ENCODE peak calls at places on chromosomes 13 and 19, in four cellular contexts. L is central memory CD4-positive, alpha-beta T cell; B is kidney epithelial cell; H is psoas muscle. W is an unnamed sample.

GRCh38 chr13:61695147-61695546 is 279.5 kb upstream of the PCDH20 start:
- DNase-seq in L (no peak), B (peak; percentile 55), H (no peak), W (no peak)

GRCh38 chr19:46142294-46142693 is 5.7 kb upstream of the IGFL2 start:
- DNase-seq in L (no peak), B (no peak), H (no peak), W (no peak)

GRCh38 chr19:956747-957451 is 27.2 kb upstream of the WDR18 start:
- DNase-seq in L (no peak), B (no peak), H (no peak), W (peak; percentile 30)

GRCh38 chr19:45115809-45116615 is 23.0 kb downstream of the PPP1R37 start:
- DNase-seq in L (no peak), B (no peak), H (peak; percentile 73), W (no peak)

GRCh38 chr13:48920730-48921129 is 55.0 kb upstream of the FNDC3A start:
- DNase-seq in L (no peak), B (no peak), H (no peak), W (no peak)

GRCh38 chr13:21668665-21669599 is 1.9 kb upstream of the FGF9 start:
- DNase-seq in L (peak; percentile 51), B (no peak), H (peak; percentile 50), W (no peak)

GRCh38 chr13:40445557-40445990 is 220.9 kb downstream of the FOXO1 start:
- DNase-seq in L (no peak), B (peak; percentile 98), H (peak; percentile 90), W (peak; percentile 67)

GRCh38 chr19:13978306-13978705 is 26.0 kb downstream of the DCAF15 start:
- DNase-seq in L (no peak), B (no peak), H (peak; percentile 86), W (peak; percentile 59)

GRCh38 chr13:99847318-99847750 is 124.2 kb downstream of the ZIC5 start:
- DNase-seq in L (no peak), B (no peak), H (no peak), W (no peak)

GRCh38 chr19:510606-511100 is 3.4 kb downstream of the TPGS1 start:
- DNase-seq in L (peak; percentile 92), B (no peak), H (peak; percentile 89), W (peak; percentile 78)

GRCh38 chr13:109938255-109938936 is 152.0 kb upstream of the IRS2 start:
- DNase-seq in L (no peak), B (peak; percentile 16), H (no peak), W (peak; percentile 22)

GRCh38 chr13:105338044-105338443 is 1197.4 kb downstream of the EFNB2 start:
- DNase-seq in L (no peak), B (no peak), H (no peak), W (no peak)

GRCh38 chr19:35731779-35732405 is 10.4 kb downstream of the IGFLR1 start:
- DNase-seq in L (no peak), B (no peak), H (no peak), W (no peak)

GRCh38 chr13:25709088-25709487 is 337.3 kb downstream of the ATP8A2 start:
- DNase-seq in L (no peak), B (no peak), H (no peak), W (no peak)

GRCh38 chr19:796692-797527 is at the start of gene PTBP1:
- DNase-seq in L (peak; percentile 100), B (peak; percentile 99), H (peak; percentile 100), W (peak; percentile 100)

GRCh38 chr13:66558511-66558910 is 671.6 kb downstream of the PCDH9 start:
- DNase-seq in L (no peak), B (no peak), H (no peak), W (no peak)

GRCh38 chr13:50227356-50227755 is 212.1 kb downstream of the KCNRG start:
- DNase-seq in L (no peak), B (no peak), H (no peak), W (no peak)

GRCh38 chr19:4034048-4035017 is 26.8 kb downstream of the PIAS4 start:
- DNase-seq in L (no peak), B (no peak), H (no peak), W (no peak)

GRCh38 chr13:49367640-49368431 is 76.0 kb downstream of the CAB39L start:
- DNase-seq in L (no peak), B (no peak), H (no peak), W (no peak)